ENCODE peak calls at places on chromosome 10, in ten cellular contexts. One of them, this sample, is unnamed.

GRCh38 chr10:73591935-73592699 is 975 bp upstream of the USP54 start:
- DNase-seq in NB4: peak
- DNase-seq in fibroblast of villous mesenchyme: peak
- DNase-seq in upper lobe of right lung: peak
- DNase-seq in H7: peak
- DNase-seq in kidney epithelial cell: peak
- DNase-seq in lower leg skin: no peak
- DNase-seq in fibroblast of pulmonary artery: peak
- DNase-seq in naive thymus-derived CD4-positive, alpha-beta T cell: peak
- DNase-seq in A549: peak
- DNase-seq in this sample: no peak

GRCh38 chr10:73876157-73876556 is 1.8 kb upstream of the CAMK2G start:
- DNase-seq in upper lobe of right lung: no peak
- DNase-seq in fibroblast of villous mesenchyme: no peak
- DNase-seq in naive thymus-derived CD4-positive, alpha-beta T cell: no peak
- DNase-seq in kidney epithelial cell: no peak
- DNase-seq in A549: no peak
- DNase-seq in H7: peak
- DNase-seq in fibroblast of pulmonary artery: no peak
- DNase-seq in NB4: no peak
- DNase-seq in lower leg skin: no peak
- DNase-seq in this sample: no peak

GRCh38 chr10:60942604-60943269 is 1.2 kb downstream of the RHOBTB1 start:
- DNase-seq in naive thymus-derived CD4-positive, alpha-beta T cell: no peak
- DNase-seq in fibroblast of villous mesenchyme: peak
- DNase-seq in kidney epithelial cell: no peak
- DNase-seq in fibroblast of pulmonary artery: peak
- DNase-seq in upper lobe of right lung: peak
- DNase-seq in A549: no peak
- DNase-seq in lower leg skin: no peak
- DNase-seq in H7: no peak
- DNase-seq in NB4: peak
- DNase-seq in this sample: peak

GRCh38 chr10:87177-88080 is 38.3 kb upstream of the TUBB8 start:
- DNase-seq in naive thymus-derived CD4-positive, alpha-beta T cell: no peak
- DNase-seq in lower leg skin: no peak
- DNase-seq in NB4: peak
- DNase-seq in fibroblast of pulmonary artery: no peak
- DNase-seq in A549: no peak
- DNase-seq in upper lobe of right lung: no peak
- DNase-seq in H7: peak
- DNase-seq in fibroblast of villous mesenchyme: no peak
- DNase-seq in kidney epithelial cell: no peak
- DNase-seq in this sample: no peak

GRCh38 chr10:43225787-43226153 is 41.1 kb downstream of the RASGEF1A start:
- DNase-seq in fibroblast of pulmonary artery: no peak
- DNase-seq in fibroblast of villous mesenchyme: no peak
- DNase-seq in A549: no peak
- DNase-seq in H7: peak
- DNase-seq in lower leg skin: peak
- DNase-seq in kidney epithelial cell: no peak
- DNase-seq in upper lobe of right lung: peak
- DNase-seq in naive thymus-derived CD4-positive, alpha-beta T cell: no peak
- DNase-seq in NB4: no peak
- DNase-seq in this sample: no peak

GRCh38 chr10:101780818-101781654 is 2.2 kb downstream of the NPM3 start:
- DNase-seq in lower leg skin: peak
- DNase-seq in H7: peak
- DNase-seq in NB4: peak
- DNase-seq in naive thymus-derived CD4-positive, alpha-beta T cell: peak
- DNase-seq in kidney epithelial cell: no peak
- DNase-seq in fibroblast of pulmonary artery: peak
- DNase-seq in A549: peak
- DNase-seq in upper lobe of right lung: peak
- DNase-seq in fibroblast of villous mesenchyme: peak
- DNase-seq in this sample: peak

GRCh38 chr10:12129222-12130111 is at the start of gene SEC61A2:
- DNase-seq in fibroblast of pulmonary artery: peak
- DNase-seq in NB4: peak
- DNase-seq in naive thymus-derived CD4-positive, alpha-beta T cell: peak
- DNase-seq in kidney epithelial cell: peak
- DNase-seq in H7: peak
- DNase-seq in A549: peak
- DNase-seq in lower leg skin: peak
- DNase-seq in upper lobe of right lung: peak
- DNase-seq in fibroblast of villous mesenchyme: peak
- DNase-seq in this sample: peak

GRCh38 chr10:129494740-129495139 is 27.7 kb downstream of the MGMT start:
- DNase-seq in upper lobe of right lung: no peak
- DNase-seq in lower leg skin: no peak
- DNase-seq in fibroblast of villous mesenchyme: no peak
- DNase-seq in A549: no peak
- DNase-seq in fibroblast of pulmonary artery: no peak
- DNase-seq in naive thymus-derived CD4-positive, alpha-beta T cell: no peak
- DNase-seq in NB4: no peak
- DNase-seq in kidney epithelial cell: no peak
- DNase-seq in H7: no peak
- DNase-seq in this sample: no peak

GRCh38 chr10:6240254-6240653 is 37.5 kb downstream of the PFKFB3 start:
- DNase-seq in naive thymus-derived CD4-positive, alpha-beta T cell: no peak
- DNase-seq in upper lobe of right lung: no peak
- DNase-seq in H7: no peak
- DNase-seq in fibroblast of pulmonary artery: no peak
- DNase-seq in A549: no peak
- DNase-seq in fibroblast of villous mesenchyme: no peak
- DNase-seq in lower leg skin: peak
- DNase-seq in NB4: no peak
- DNase-seq in kidney epithelial cell: no peak
- DNase-seq in this sample: no peak

GRCh38 chr10:47294057-47294456 is 5.9 kb upstream of the GDF10 start:
- DNase-seq in kidney epithelial cell: no peak
- DNase-seq in upper lobe of right lung: no peak
- DNase-seq in fibroblast of villous mesenchyme: no peak
- DNase-seq in naive thymus-derived CD4-positive, alpha-beta T cell: no peak
- DNase-seq in NB4: no peak
- DNase-seq in H7: no peak
- DNase-seq in lower leg skin: peak
- DNase-seq in A549: no peak
- DNase-seq in fibroblast of pulmonary artery: no peak
- DNase-seq in this sample: no peak

GRCh38 chr10:22900841-22901601 is 26.8 kb upstream of the ARMC3 start:
- DNase-seq in lower leg skin: no peak
- DNase-seq in naive thymus-derived CD4-positive, alpha-beta T cell: no peak
- DNase-seq in upper lobe of right lung: no peak
- DNase-seq in NB4: no peak
- DNase-seq in H7: no peak
- DNase-seq in A549: no peak
- DNase-seq in fibroblast of villous mesenchyme: no peak
- DNase-seq in kidney epithelial cell: no peak
- DNase-seq in fibroblast of pulmonary artery: no peak
- DNase-seq in this sample: no peak

GRCh38 chr10:43196981-43197833 is 59.0 kb downstream of the CSGALNACT2 start:
- DNase-seq in naive thymus-derived CD4-positive, alpha-beta T cell: no peak
- DNase-seq in kidney epithelial cell: no peak
- DNase-seq in upper lobe of right lung: peak
- DNase-seq in lower leg skin: no peak
- DNase-seq in NB4: no peak
- DNase-seq in fibroblast of pulmonary artery: no peak
- DNase-seq in fibroblast of villous mesenchyme: no peak
- DNase-seq in A549: no peak
- DNase-seq in H7: peak
- DNase-seq in this sample: no peak

GRCh38 chr10:19826712-19827111 is 10.5 kb downstream of the PLXDC2 start:
- DNase-seq in upper lobe of right lung: no peak
- DNase-seq in naive thymus-derived CD4-positive, alpha-beta T cell: no peak
- DNase-seq in fibroblast of villous mesenchyme: peak
- DNase-seq in fibroblast of pulmonary artery: peak
- DNase-seq in NB4: peak
- DNase-seq in H7: no peak
- DNase-seq in A549: no peak
- DNase-seq in lower leg skin: no peak
- DNase-seq in kidney epithelial cell: no peak
- DNase-seq in this sample: no peak

GRCh38 chr10:35640951-35641429 is 1.1 kb downstream of the FZD8 start:
- DNase-seq in NB4: no peak
- DNase-seq in fibroblast of villous mesenchyme: peak
- DNase-seq in A549: peak
- DNase-seq in naive thymus-derived CD4-positive, alpha-beta T cell: peak
- DNase-seq in kidney epithelial cell: no peak
- DNase-seq in fibroblast of pulmonary artery: peak
- DNase-seq in upper lobe of right lung: peak
- DNase-seq in H7: no peak
- DNase-seq in lower leg skin: peak
- DNase-seq in this sample: peak

DNA sequence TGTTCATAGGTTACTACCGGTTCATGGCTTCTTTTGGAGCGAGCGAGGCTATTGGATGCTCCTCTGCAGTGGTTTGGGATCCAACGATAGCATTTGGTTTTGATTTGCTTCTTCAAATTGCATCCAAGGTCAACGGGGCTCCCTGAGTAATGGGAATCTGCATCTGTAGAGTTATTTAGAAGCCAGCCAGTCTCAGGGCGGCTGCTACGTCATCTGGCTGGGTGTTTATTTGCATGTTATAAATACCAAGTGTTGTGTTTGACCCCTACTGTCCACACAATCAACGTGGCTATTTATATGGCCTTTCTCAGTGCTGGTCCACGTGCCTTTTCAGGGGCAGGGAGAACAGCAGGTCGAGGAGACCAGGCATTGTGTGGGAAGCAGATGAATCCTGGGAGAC is 137.7 kb downstream of the PRPF18 start:
- DNase-seq in lower leg skin: no peak
- DNase-seq in fibroblast of villous mesenchyme: peak
- DNase-seq in A549: no peak
- DNase-seq in upper lobe of right lung: no peak
- DNase-seq in NB4: no peak
- DNase-seq in kidney epithelial cell: no peak
- DNase-seq in fibroblast of pulmonary artery: no peak
- DNase-seq in naive thymus-derived CD4-positive, alpha-beta T cell: no peak
- DNase-seq in H7: no peak
- DNase-seq in this sample: no peak
- H3K4me3 ChIP-seq in lower leg skin: no peak
- H3K4me3 ChIP-seq in fibroblast of villous mesenchyme: no peak
- H3K4me3 ChIP-seq in A549: no peak
- H3K4me3 ChIP-seq in upper lobe of right lung: no peak
- H3K4me3 ChIP-seq in NB4: no peak
- H3K4me3 ChIP-seq in kidney epithelial cell: no peak
- H3K4me3 ChIP-seq in fibroblast of pulmonary artery: no peak
- H3K4me3 ChIP-seq in naive thymus-derived CD4-positive, alpha-beta T cell: no peak
- H3K4me3 ChIP-seq in H7: no peak
- H3K4me3 ChIP-seq in this sample: no peak

GRCh38 chr10:131820626-131821025 is 80.2 kb upstream of the PPP2R2D start:
- DNase-seq in NB4: no peak
- DNase-seq in lower leg skin: no peak
- DNase-seq in H7: peak
- DNase-seq in fibroblast of villous mesenchyme: no peak
- DNase-seq in naive thymus-derived CD4-positive, alpha-beta T cell: no peak
- DNase-seq in fibroblast of pulmonary artery: no peak
- DNase-seq in A549: no peak
- DNase-seq in kidney epithelial cell: no peak
- DNase-seq in upper lobe of right lung: peak
- DNase-seq in this sample: no peak
- H3K4me3 ChIP-seq in NB4: no peak
- H3K4me3 ChIP-seq in lower leg skin: no peak
- H3K4me3 ChIP-seq in H7: no peak
- H3K4me3 ChIP-seq in fibroblast of villous mesenchyme: no peak
- H3K4me3 ChIP-seq in naive thymus-derived CD4-positive, alpha-beta T cell: no peak
- H3K4me3 ChIP-seq in fibroblast of pulmonary artery: no peak
- H3K4me3 ChIP-seq in A549: no peak
- H3K4me3 ChIP-seq in kidney epithelial cell: no peak
- H3K4me3 ChIP-seq in upper lobe of right lung: no peak
- H3K4me3 ChIP-seq in this sample: no peak

GRCh38 chr10:115653473-115653872 is 560.3 kb downstream of the ATRNL1 start:
- DNase-seq in upper lobe of right lung: no peak
- DNase-seq in fibroblast of pulmonary artery: no peak
- DNase-seq in kidney epithelial cell: no peak
- DNase-seq in NB4: no peak
- DNase-seq in H7: no peak
- DNase-seq in A549: no peak
- DNase-seq in naive thymus-derived CD4-positive, alpha-beta T cell: no peak
- DNase-seq in fibroblast of villous mesenchyme: peak
- DNase-seq in lower leg skin: no peak
- DNase-seq in this sample: no peak

GRCh38 chr10:115659616-115660015 is 566.5 kb downstream of the ATRNL1 start:
- DNase-seq in naive thymus-derived CD4-positive, alpha-beta T cell: no peak
- DNase-seq in A549: no peak
- DNase-seq in fibroblast of villous mesenchyme: no peak
- DNase-seq in lower leg skin: no peak
- DNase-seq in kidney epithelial cell: no peak
- DNase-seq in fibroblast of pulmonary artery: no peak
- DNase-seq in H7: no peak
- DNase-seq in NB4: no peak
- DNase-seq in upper lobe of right lung: no peak
- DNase-seq in this sample: no peak

GRCh38 chr10:115657161-115657850 is 564.1 kb downstream of the ATRNL1 start:
- DNase-seq in A549: no peak
- DNase-seq in H7: no peak
- DNase-seq in naive thymus-derived CD4-positive, alpha-beta T cell: no peak
- DNase-seq in kidney epithelial cell: no peak
- DNase-seq in NB4: no peak
- DNase-seq in fibroblast of villous mesenchyme: peak
- DNase-seq in upper lobe of right lung: no peak
- DNase-seq in lower leg skin: no peak
- DNase-seq in fibroblast of pulmonary artery: no peak
- DNase-seq in this sample: no peak

GRCh38 chr10:115660391-115660790 is 567.2 kb downstream of the ATRNL1 start:
- DNase-seq in fibroblast of villous mesenchyme: no peak
- DNase-seq in kidney epithelial cell: no peak
- DNase-seq in upper lobe of right lung: no peak
- DNase-seq in A549: no peak
- DNase-seq in NB4: no peak
- DNase-seq in fibroblast of pulmonary artery: no peak
- DNase-seq in H7: no peak
- DNase-seq in naive thymus-derived CD4-positive, alpha-beta T cell: no peak
- DNase-seq in lower leg skin: no peak
- DNase-seq in this sample: no peak

DNA sequence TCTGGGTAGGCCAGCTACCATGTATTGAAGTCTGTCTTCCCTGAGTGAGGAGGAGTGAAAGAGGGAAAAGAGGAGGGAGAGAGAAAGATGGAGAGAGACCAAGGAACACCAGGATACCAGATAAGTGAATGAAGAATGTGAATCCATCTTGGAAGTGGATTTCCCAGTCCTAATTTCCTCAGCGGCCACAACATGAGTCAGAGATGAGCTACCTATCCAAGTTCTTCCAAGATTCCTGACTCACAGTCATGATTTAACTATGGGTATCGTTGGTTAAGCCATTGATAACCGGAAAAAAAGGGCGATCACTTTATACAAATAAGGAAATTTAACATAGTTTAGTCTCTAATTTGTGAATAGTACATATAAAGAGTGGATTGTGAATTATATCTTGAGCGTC is 561.8 kb downstream of the ATRNL1 start:
- DNase-seq in lower leg skin: no peak
- DNase-seq in naive thymus-derived CD4-positive, alpha-beta T cell: no peak
- DNase-seq in fibroblast of pulmonary artery: no peak
- DNase-seq in NB4: no peak
- DNase-seq in fibroblast of villous mesenchyme: no peak
- DNase-seq in upper lobe of right lung: no peak
- DNase-seq in A549: no peak
- DNase-seq in kidney epithelial cell: no peak
- DNase-seq in H7: no peak
- DNase-seq in this sample: no peak
- H3K4me3 ChIP-seq in lower leg skin: no peak
- H3K4me3 ChIP-seq in naive thymus-derived CD4-positive, alpha-beta T cell: no peak
- H3K4me3 ChIP-seq in fibroblast of pulmonary artery: no peak
- H3K4me3 ChIP-seq in NB4: no peak
- H3K4me3 ChIP-seq in fibroblast of villous mesenchyme: no peak
- H3K4me3 ChIP-seq in upper lobe of right lung: no peak
- H3K4me3 ChIP-seq in A549: no peak
- H3K4me3 ChIP-seq in kidney epithelial cell: no peak
- H3K4me3 ChIP-seq in H7: no peak
- H3K4me3 ChIP-seq in this sample: no peak

GRCh38 chr10:24448351-24449009 is 239.5 kb downstream of the KIAA1217 start:
- DNase-seq in A549: no peak
- DNase-seq in fibroblast of villous mesenchyme: peak
- DNase-seq in kidney epithelial cell: no peak
- DNase-seq in NB4: no peak
- DNase-seq in naive thymus-derived CD4-positive, alpha-beta T cell: no peak
- DNase-seq in fibroblast of pulmonary artery: no peak
- DNase-seq in upper lobe of right lung: no peak
- DNase-seq in lower leg skin: no peak
- DNase-seq in H7: no peak
- DNase-seq in this sample: no peak
- H3K4me3 ChIP-seq in A549: no peak
- H3K4me3 ChIP-seq in fibroblast of villous mesenchyme: no peak
- H3K4me3 ChIP-seq in kidney epithelial cell: no peak
- H3K4me3 ChIP-seq in NB4: no peak
- H3K4me3 ChIP-seq in naive thymus-derived CD4-positive, alpha-beta T cell: no peak
- H3K4me3 ChIP-seq in fibroblast of pulmonary artery: no peak
- H3K4me3 ChIP-seq in upper lobe of right lung: no peak
- H3K4me3 ChIP-seq in lower leg skin: no peak
- H3K4me3 ChIP-seq in H7: no peak
- H3K4me3 ChIP-seq in this sample: no peak

This sample was measured in GM06990.